ENCODE peak calls at places on chromosomes 2 and 18, in four cellular contexts. T is suprapubic skin, J is endothelial cell of umbilical vein, O is GM12892. K is an unnamed sample.

GRCh38 chr2:197560146-197560665 is 44.3 kb downstream of the MOB4 start:
- DNase-seq in T (no peak), J (no peak), O (no peak), K (no peak)

GRCh38 chr2:235666240-235666781 is 172.5 kb downstream of the AGAP1 start:
- DNase-seq in T (no peak), J (peak), O (no peak), K (no peak)

GRCh38 chr18:23776306-23776705 is 87.1 kb downstream of the LAMA3 start:
- DNase-seq in T (no peak), J (no peak), O (no peak), K (no peak)

GRCh38 chr2:134934641-134935040 is 16.0 kb downstream of the CCNT2 start:
- DNase-seq in T (no peak), J (peak), O (no peak), K (no peak)

GRCh38 chr18:74476154-74476553 is 19.0 kb upstream of the DIPK1C start:
- DNase-seq in T (no peak), J (peak), O (no peak), K (no peak)

GRCh38 chr2:25960396-25960795 is 21.9 kb downstream of the KIF3C start:
- DNase-seq in T (no peak), J (no peak), O (no peak), K (no peak)

GRCh38 chr2:16614314-16614860 is 51.2 kb downstream of the CYRIA start:
- DNase-seq in T (no peak), J (peak), O (no peak), K (no peak)

GRCh38 chr2:159684796-159685195 is 27.5 kb upstream of the MARCHF7 start:
- DNase-seq in T (no peak), J (peak), O (no peak), K (no peak)

GRCh38 chr18:61502472-61502871 is 169.2 kb downstream of the CDH20 start:
- DNase-seq in T (no peak), J (peak), O (no peak), K (no peak)

GRCh38 chr2:215727507-215728503 is 285.5 kb downstream of the MREG start:
- DNase-seq in T (no peak), J (no peak), O (no peak), K (no peak)

GRCh38 chr2:200430017-200430416 is 79.9 kb downstream of the KCTD18 start:
- DNase-seq in T (no peak), J (no peak), O (no peak), K (no peak)

GRCh38 chr2:150767924-150768801 is 280.7 kb upstream of the RND3 start:
- DNase-seq in T (no peak), J (no peak), O (no peak), K (no peak)

GRCh38 chr18:62870643-62871042 is 155.3 kb downstream of the PHLPP1 start:
- DNase-seq in T (no peak), J (peak), O (no peak), K (no peak)

GRCh38 chr2:19120941-19121750 is 237.3 kb downstream of the OSR1 start:
- DNase-seq in T (peak), J (no peak), O (no peak), K (no peak)

GRCh38 chr18:74380916-74381315 is 65.3 kb downstream of the C18orf63 start:
- DNase-seq in T (no peak), J (no peak), O (no peak), K (no peak)

GRCh38 chr2:63673865-63674533 is 85.2 kb downstream of the MDH1 start:
- DNase-seq in T (no peak), J (no peak), O (no peak), K (no peak)

GRCh38 chr2:46865181-46865970 is 50.2 kb downstream of the MCFD2 start:
- DNase-seq in T (no peak), J (no peak), O (no peak), K (no peak)

GRCh38 chr2:46863895-46864294 is 51.7 kb downstream of the MCFD2 start:
- DNase-seq in T (no peak), J (no peak), O (no peak), K (no peak)

GRCh38 chr2:46870051-46870839 is 45.4 kb downstream of the MCFD2 start:
- DNase-seq in T (no peak), J (no peak), O (no peak), K (no peak)

GRCh38 chr2:46869621-46870020 is 46.0 kb downstream of the MCFD2 start:
- DNase-seq in T (no peak), J (no peak), O (no peak), K (no peak)

DNA sequence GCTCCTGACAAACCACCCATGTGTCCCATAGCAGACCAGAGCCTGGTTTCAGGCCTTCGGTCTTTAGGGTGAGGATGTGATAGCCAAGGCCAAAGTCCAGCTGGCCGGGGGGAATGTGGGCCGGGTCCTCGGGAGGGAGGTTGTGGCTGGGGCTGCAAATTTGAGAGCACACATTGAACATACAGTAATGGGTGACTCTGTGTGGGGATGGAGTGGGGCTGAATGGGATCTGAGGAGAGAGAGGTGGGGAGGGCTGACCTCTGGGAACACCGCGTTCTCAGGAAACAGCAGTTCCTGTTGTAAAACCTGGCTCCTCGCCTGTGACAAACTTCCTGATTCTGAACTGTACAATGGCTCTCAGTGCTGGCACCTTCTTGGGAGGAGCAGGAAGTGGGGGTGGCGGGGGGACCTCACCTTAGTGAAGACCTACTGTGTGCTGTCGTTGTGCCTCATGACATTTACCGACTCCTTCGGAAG is 48.8 kb downstream of the MCFD2 start:
- DNase-seq in T (no peak), J (peak), O (no peak), K (no peak)
- TF ChIP-seq POLR2AphosphoS5 in T (no peak), J (peak), O (no peak), K (peak)

DNA sequence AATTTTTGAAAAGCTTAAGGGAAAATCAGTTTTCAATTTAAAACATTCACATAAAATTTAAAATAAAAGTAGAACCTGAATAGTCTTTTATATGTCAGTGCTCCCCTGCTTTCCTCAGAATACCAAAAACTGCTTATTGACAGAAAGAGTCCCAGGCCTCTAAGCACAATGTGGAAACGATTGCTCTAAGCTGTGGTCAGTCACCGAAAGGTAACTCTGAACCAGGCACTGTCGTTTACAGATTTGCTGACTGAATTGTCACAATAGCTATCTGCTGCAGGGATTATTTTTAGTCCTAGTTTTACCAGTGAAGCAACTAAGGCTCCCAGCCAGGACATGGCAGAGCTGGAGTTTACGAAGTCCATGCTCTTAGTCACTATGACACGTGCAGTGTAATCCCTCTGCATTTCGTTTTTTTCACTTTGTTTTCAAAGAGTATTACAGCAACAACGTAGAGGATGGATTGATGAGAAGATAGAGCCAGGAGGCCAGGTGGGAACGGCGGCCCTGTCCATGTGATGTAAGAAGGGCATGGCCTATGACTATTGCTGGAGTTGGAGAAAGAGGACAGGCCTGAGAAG is 28.1 kb upstream of the TMEM247 start:
- DNase-seq in T (no peak), J (no peak), O (no peak), K (peak)
- TF ChIP-seq POLR2AphosphoS5 in T (no peak), J (no peak), O (no peak), K (no peak)

DNA sequence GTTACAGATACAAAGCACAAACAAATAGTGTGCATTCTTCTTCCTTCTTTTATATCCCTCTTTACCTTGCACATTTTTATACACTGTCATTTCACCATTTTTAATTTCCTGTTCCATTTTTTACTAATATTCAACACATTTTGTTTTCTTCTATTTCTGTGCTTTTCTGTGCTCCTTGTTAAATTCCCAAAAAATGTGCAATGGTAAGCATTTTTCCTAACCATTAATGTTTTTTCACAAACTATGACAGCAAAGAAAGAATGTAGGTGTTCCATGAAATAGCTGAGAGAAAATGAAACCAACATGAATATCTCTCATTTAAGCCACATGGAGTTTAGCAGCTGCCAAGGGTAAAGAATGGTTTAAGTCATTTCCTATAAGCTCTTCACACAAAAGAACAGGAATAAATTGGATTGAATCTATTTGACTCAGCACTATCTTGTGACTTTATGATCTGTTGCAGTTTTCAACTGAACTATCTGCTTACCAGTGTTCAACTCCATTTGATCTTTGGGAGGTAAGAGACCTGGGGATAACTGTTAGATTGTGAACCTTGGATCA is 145.7 kb upstream of the CDH19 start:
- DNase-seq in T (no peak), J (peak), O (no peak), K (no peak)
- TF ChIP-seq POLR2AphosphoS5 in T (no peak), J (no peak), O (no peak), K (no peak)

DNA sequence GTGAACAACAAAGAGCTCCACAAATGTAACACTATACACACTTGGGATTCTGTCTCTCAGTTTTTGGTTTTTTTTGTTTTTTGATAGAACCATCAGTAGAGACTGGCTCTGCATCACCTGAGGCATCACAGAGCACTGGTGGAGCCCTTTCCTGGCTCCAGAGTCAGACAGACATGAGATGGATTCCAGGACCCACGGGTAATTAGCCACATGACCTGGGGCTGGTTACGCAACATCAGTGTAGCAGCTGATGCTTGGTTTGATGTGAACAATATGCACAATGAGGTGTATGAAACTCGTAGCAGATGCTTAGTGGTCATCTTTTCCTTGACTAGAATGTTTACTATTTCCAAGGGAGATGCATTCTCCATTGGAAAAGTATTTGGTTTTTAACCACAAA is 40.7 kb downstream of the CMPK2 start:
- DNase-seq in T (no peak), J (no peak), O (no peak), K (no peak)
- TF ChIP-seq POLR2AphosphoS5 in T (no peak), J (no peak), O (no peak), K (no peak)

GRCh38 chr2:147846382-147847081 is 1.7 kb downstream of the ACVR2A start:
- DNase-seq in T (no peak), J (peak), O (no peak), K (no peak)
- TF ChIP-seq POLR2AphosphoS5 in T (no peak), J (no peak), O (no peak), K (no peak)

GRCh38 chr2:55553321-55553720 is 33.8 kb downstream of the CFAP36 start:
- DNase-seq in T (no peak), J (no peak), O (no peak), K (no peak)

GRCh38 chr2:55555977-55556376 is 36.5 kb downstream of the CFAP36 start:
- DNase-seq in T (no peak), J (peak), O (no peak), K (no peak)

DNA sequence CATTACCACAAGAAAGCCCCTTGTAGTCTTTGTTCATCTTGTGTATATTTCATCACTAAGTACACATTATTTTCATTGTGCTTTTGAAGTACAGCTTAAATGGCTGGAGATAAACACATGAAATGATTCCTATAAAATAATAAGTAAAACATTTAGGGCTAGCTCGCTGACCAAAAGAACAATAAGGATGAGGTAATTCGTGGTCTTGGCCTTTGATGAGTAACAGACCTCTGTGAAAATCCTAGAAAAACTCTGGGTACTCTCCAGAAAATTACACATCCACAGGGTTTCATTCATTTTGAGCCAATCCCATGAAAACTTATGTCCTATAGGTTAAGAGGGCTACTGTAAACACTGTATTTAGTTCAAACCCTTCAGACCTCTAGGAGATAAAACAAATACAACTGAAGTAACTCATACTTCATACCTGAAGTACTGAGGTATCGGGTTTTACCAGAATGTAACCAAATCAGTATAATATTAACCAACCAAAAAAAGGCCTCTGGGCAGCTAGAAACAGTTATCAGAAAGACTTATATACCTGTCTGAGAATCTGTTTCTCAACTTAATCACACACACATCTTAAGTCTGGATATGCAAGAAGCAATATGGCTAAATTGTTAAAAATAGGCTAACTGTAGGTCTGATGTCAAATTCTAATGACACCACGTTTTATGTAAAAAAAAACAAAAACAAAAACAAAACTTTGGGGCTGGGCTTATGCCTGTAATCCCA is 31.0 kb downstream of the CFAP36 start:
- DNase-seq in T (no peak), J (peak), O (no peak), K (no peak)
- TF ChIP-seq POLR2AphosphoS5 in T (no peak), J (no peak), O (no peak), K (no peak)

GRCh38 chr2:42906115-42906556 is 113.8 kb upstream of the HAAO start:
- DNase-seq in T (no peak), J (no peak), O (no peak), K (no peak)
- TF ChIP-seq POLR2AphosphoS5 in T (no peak), J (no peak), O (no peak), K (no peak)